ENCODE peak calls at places on chromosomes 2 and 18, in five cellular contexts. V is HepG2, A is IMR-90, F is SK-N-SH, B is GM12878. K is an unnamed sample.

GRCh38 chr2:215839816-215840215 is 173.5 kb downstream of the MREG start:
- DNase-seq in V (no peak), B (no peak), A (no peak), F (no peak), K (no peak)

GRCh38 chr18:50401888-50402287 is 27.0 kb downstream of the SKA1 start:
- DNase-seq in B (no peak), V (peak; percentile 77), A (peak; percentile 7), F (peak; percentile 54), K (peak; percentile 76)

GRCh38 chr2:128347701-128348504 is 29.2 kb upstream of the HS6ST1 start:
- DNase-seq in A (peak; percentile 23), V (no peak), F (peak; percentile 85), B (no peak), K (no peak)

GRCh38 chr2:157866202-157866601 is 9.9 kb downstream of the ACVR1 start:
- DNase-seq in A (no peak), F (no peak), V (no peak), B (no peak), K (no peak)

GRCh38 chr18:48975817-48976649 is 25.3 kb upstream of the SMAD7 start:
- DNase-seq in B (no peak), F (peak; percentile 98), V (no peak), A (peak; percentile 57), K (peak; percentile 81)

GRCh38 chr2:28654286-28654980 is 97.2 kb upstream of the PPP1CB start:
- DNase-seq in B (no peak), V (no peak), F (no peak), A (no peak), K (no peak)

GRCh38 chr2:82124629-82125028 is 1820.1 kb upstream of the LRRTM1 start:
- DNase-seq in A (no peak), V (no peak), F (no peak), B (no peak), K (no peak)

GRCh38 chr2:33484042-33484621 is 7.7 kb downstream of the RASGRP3 start:
- DNase-seq in V (no peak), A (peak; percentile 32), B (no peak), F (no peak), K (no peak)

GRCh38 chr18:13006731-13007550 is 15.8 kb downstream of the CEP192 start:
- DNase-seq in V (no peak), A (no peak), B (no peak), F (no peak), K (no peak)

GRCh38 chr2:109659356-109660045 is 45.3 kb downstream of the SOWAHC start:
- DNase-seq in A (no peak), B (no peak), V (no peak), F (no peak), K (no peak)

GRCh38 chr2:46294185-46294836 is 2.9 kb upstream of the EPAS1 start:
- DNase-seq in F (peak; percentile 77), V (no peak), B (no peak), A (no peak), K (peak; percentile 63)

GRCh38 chr18:57856128-57856527 is 53.0 kb upstream of the ATP8B1 start:
- DNase-seq in F (no peak), V (no peak), A (no peak), B (no peak), K (no peak)

GRCh38 chr18:49018553-49018943 is 67.8 kb upstream of the SMAD7 start:
- DNase-seq in V (no peak), B (no peak), A (no peak), F (peak; percentile 15), K (no peak)

GRCh38 chr2:113138428-113139322 is 11.3 kb downstream of the IL1RN start:
- DNase-seq in A (peak; percentile 66), V (peak; percentile 76), F (peak; percentile 49), B (peak; percentile 64), K (peak; percentile 83)

GRCh38 chr2:170475878-170476277 is 239.3 kb upstream of the SP5 start:
- DNase-seq in F (no peak), A (no peak), B (no peak), V (no peak), K (no peak)

GRCh38 chr2:195590199-195590865 is 66.7 kb upstream of the SLC39A10 start:
- DNase-seq in B (no peak), F (no peak), V (no peak), A (no peak), K (no peak)

GRCh38 chr2:15703365-15703869 is 111.7 kb downstream of the DDX1 start:
- DNase-seq in F (no peak), B (no peak), A (no peak), V (no peak), K (no peak)

GRCh38 chr2:106827178-106827577 is 58.8 kb downstream of the ST6GAL2 start:
- DNase-seq in B (no peak), F (no peak), A (no peak), V (no peak), K (no peak)

GRCh38 chr2:239294571-239295054 is 106.2 kb downstream of the HDAC4 start:
- DNase-seq in V (no peak), A (no peak), F (no peak), B (no peak), K (peak; percentile 75)

GRCh38 chr2:73069855-73070650 is 1.5 kb downstream of the SFXN5 start:
- DNase-seq in V (peak; percentile 30), A (peak; percentile 34), B (no peak), F (no peak), K (peak; percentile 42)

GRCh38 chr18:7070466-7070865 is 47.1 kb downstream of the LAMA1 start:
- DNase-seq in A (no peak), V (no peak), B (no peak), F (no peak), K (no peak)

GRCh38 chr18:49743296-49743567 is 70.1 kb downstream of the ACAA2 start:
- DNase-seq in F (no peak), V (no peak), A (no peak), B (no peak), K (no peak)

GRCh38 chr2:236308855-236309668 is 44.9 kb upstream of the ASB18 start:
- DNase-seq in V (no peak), F (no peak), B (no peak), A (no peak), K (no peak)

GRCh38 chr2:172231508-172231907 is 128.8 kb upstream of the DLX2 start:
- DNase-seq in F (no peak), V (no peak), A (no peak), B (no peak), K (no peak)

GRCh38 chr2:55361465-55362189 is 58.0 kb downstream of the CCDC88A start:
- DNase-seq in V (no peak), F (no peak), A (no peak), B (peak; percentile 15), K (no peak)

GRCh38 chr2:172817411-172817810 is 81.8 kb downstream of the RAPGEF4 start:
- DNase-seq in F (no peak), B (no peak), A (peak; percentile 83), V (no peak), K (no peak)

GRCh38 chr2:211454684-211455083 is 898.3 kb downstream of the CPS1 start:
- DNase-seq in F (no peak), B (no peak), V (no peak), A (no peak), K (no peak)

GRCh38 chr18:74430811-74431571 is 26.1 kb downstream of the DIPK1C start:
- DNase-seq in B (no peak), V (no peak), A (no peak), F (no peak), K (no peak)

GRCh38 chr2:113370478-113371091 is 66.9 kb upstream of the ZNG1B start:
- DNase-seq in B (peak; percentile 23), V (peak; percentile 80), A (peak; percentile 72), F (peak; percentile 58), K (peak; percentile 73)

DNA sequence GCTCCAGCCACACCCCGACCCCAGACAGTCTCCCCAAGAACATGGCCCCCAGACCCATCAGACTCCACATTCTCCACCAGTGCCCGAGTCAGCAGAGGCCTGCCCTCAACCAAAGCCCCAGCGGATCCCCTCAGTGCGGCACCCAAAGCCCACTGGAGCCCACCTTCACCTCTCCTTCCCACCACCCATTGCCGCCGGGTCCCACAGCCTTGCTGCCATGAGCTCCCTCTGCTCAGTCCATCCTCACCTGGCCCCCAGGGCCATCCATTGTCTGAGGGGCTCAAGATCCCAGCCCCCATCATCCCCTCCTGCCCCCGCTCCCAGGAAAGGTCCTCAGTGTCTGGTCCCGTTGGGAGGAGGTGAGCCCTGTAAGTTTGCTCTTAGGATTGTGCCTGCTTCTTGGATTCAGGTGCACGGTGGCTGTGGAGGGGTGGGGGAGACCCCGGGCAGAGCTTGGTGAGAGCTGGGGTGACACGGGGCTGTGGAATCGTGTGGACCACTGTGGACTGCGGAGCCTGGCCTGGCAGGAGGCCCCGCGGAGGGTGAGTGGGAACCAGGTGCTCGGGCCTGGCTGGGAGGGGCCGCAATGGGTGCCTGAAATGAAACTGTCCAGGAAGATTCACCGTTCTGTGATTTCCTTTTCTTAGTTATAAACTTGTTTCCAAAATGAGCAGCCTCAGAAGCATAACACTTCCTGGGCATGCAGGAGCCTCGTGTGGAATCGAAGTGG is 32.7 kb upstream of the GPC1 start:
- DNase-seq in V (no peak), A (no peak), F (no peak), B (no peak), K (no peak)
- TF ChIP-seq MXI1 in V (no peak), A (no peak), F (no peak), B (no peak), K (no peak)

GRCh38 chr2:76563730-76564129 is 853.0 kb upstream of the GCFC2 start:
- DNase-seq in A (no peak), V (no peak), B (no peak), F (no peak), K (no peak)

GRCh38 chr2:76556054-76556453 is 845.3 kb upstream of the GCFC2 start:
- DNase-seq in B (no peak), F (no peak), A (no peak), V (no peak), K (no peak)

DNA sequence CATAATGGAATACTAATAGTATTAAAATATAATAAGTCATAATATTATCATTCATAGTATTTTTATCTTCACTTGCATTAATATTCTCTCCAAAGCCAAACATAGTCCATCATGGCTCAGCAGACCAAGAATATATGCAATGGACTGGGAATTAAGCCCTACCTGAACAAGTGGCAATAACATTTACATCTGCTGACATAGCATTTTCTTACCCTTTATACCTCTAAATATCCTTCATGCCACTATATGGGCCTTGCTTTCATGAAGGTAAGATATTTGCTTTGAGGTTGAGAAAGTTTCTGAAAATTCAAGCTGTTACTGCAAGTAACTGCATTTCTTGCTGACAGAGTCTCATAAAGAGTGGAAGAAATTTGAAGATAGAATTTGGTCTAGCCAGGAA is 847.4 kb upstream of the GCFC2 start:
- DNase-seq in B (no peak), V (no peak), A (no peak), F (no peak), K (no peak)
- TF ChIP-seq MXI1 in B (no peak), V (no peak), A (no peak), F (no peak), K (no peak)

GRCh38 chr18:24016643-24017042 is 2.1 kb downstream of the TTC39C start:
- DNase-seq in B (no peak), A (no peak), F (peak; percentile 44), V (peak; percentile 52), K (no peak)
- TF ChIP-seq MXI1 in B (no peak), A (no peak), F (no peak), V (no peak), K (no peak)

GRCh38 chr2:101710690-101711318 is 13.3 kb downstream of the MAP4K4 start:
- DNase-seq in B (no peak), A (peak; percentile 65), F (no peak), V (no peak), K (peak; percentile 13)
- TF ChIP-seq MXI1 in B (no peak), A (no peak), F (no peak), V (no peak), K (no peak)

K was measured in K562.